ENCODE peak calls at places on chromosomes 13 and 19, in five cellular contexts. V is aorta; Z is NCI-H460; S is RWPE1; N is stimulated activated CD8-positive, alpha-beta memory T cell treated with anti-CD3 and anti-CD28 coated beads, Interleukin-7, amount 100 ng/mL, for 1 hour. Q is an unnamed sample.

GRCh38 chr13:98279473-98280175 is 102.6 kb upstream of the RNF113B start:
- DNase-seq in Z (no peak), V (no peak), S (no peak), N (no peak), Q (no peak)

GRCh38 chr19:18292460-18292809 is 11.0 kb upstream of the JUND start:
- DNase-seq in N (no peak), S (peak; percentile 62), V (no peak), Z (no peak), Q (no peak)

GRCh38 chr19:54574051-54574450 is 461 bp downstream of the LILRA2 start:
- DNase-seq in V (no peak), Z (no peak), S (no peak), N (no peak), Q (no peak)

GRCh38 chr19:47509170-47509847 is 5.6 kb downstream of the NAPA start:
- DNase-seq in Z (no peak), V (no peak), S (no peak), N (no peak), Q (no peak)

GRCh38 chr13:101893021-101893420 is 440.5 kb downstream of the ITGBL1 start:
- DNase-seq in V (no peak), Z (no peak), S (no peak), N (no peak), Q (no peak)

GRCh38 chr13:52070929-52071523 is 46.5 kb downstream of the UTP14C start:
- DNase-seq in N (no peak), Z (no peak), V (no peak), S (peak; percentile 25), Q (no peak)

GRCh38 chr19:15197275-15198005 is 3.4 kb downstream of the NOTCH3 start:
- DNase-seq in V (no peak), Z (no peak), S (no peak), N (no peak), Q (no peak)

GRCh38 chr13:109271991-109272454 is 514.4 kb downstream of the IRS2 start:
- DNase-seq in N (no peak), V (no peak), Z (peak; percentile 86), S (no peak), Q (peak; percentile 65)

GRCh38 chr13:113943821-113944565 is 29.9 kb downstream of the C13orf46 start:
- DNase-seq in S (no peak), V (peak; percentile 71), N (no peak), Z (no peak), Q (no peak)

GRCh38 chr19:19591133-19591825 is 27.2 kb downstream of the PBX4 start:
- DNase-seq in N (no peak), Z (peak; percentile 46), V (no peak), S (peak; percentile 98), Q (no peak)

GRCh38 chr13:107999751-108000150 is 215.6 kb downstream of the LIG4 start:
- DNase-seq in S (no peak), N (no peak), V (no peak), Z (no peak), Q (no peak)

GRCh38 chr19:18771328-18772242 is 19.5 kb downstream of the COMP start:
- DNase-seq in S (no peak), Z (no peak), N (no peak), V (no peak), Q (no peak)

GRCh38 chr19:40598121-40598917 is 2.9 kb upstream of the LTBP4 start:
- DNase-seq in V (peak; percentile 97), Z (peak; percentile 81), S (peak; percentile 80), N (peak; percentile 76), Q (peak; percentile 86)

Q was measured in HCT116.